ENCODE peak calls at places on chromosomes 11 and 22, in ten cellular contexts. K is NCI-H510A; G is AG09319; Q is GM23338; V is mucosa of descending colon; U is NCI-H187; B is nephron progenitor cell; I is stimulated activated CD4-positive, alpha-beta T cell treated with anti-CD3 and anti-CD28 coated beads, TNF-alpha, amount 100 ng/mL, for 1 hour; T is B cell; M is endothelial cell. Z is an unnamed sample.

GRCh38 chr11:107999759-108000455 is 8.8 kb upstream of the CUL5 start:
- DNase-seq in K (peak), V (peak), B (peak), M (peak), T (peak), I (no peak), U (no peak), G (no peak), Q (peak), Z (peak)

GRCh38 chr11:78313181-78313788 is 104.3 kb downstream of the GAB2 start:
- DNase-seq in I (no peak), K (no peak), G (peak), Q (no peak), B (no peak), M (no peak), U (no peak), T (no peak), V (peak), Z (no peak)

GRCh38 chr22:31253949-31254348 is 38.3 kb downstream of the PIK3IP1 start:
- DNase-seq in M (peak), B (no peak), Q (peak), V (peak), T (no peak), I (no peak), G (no peak), U (no peak), K (peak), Z (no peak)

GRCh38 chr22:36373258-36373579 is 14.5 kb downstream of the MYH9 start:
- DNase-seq in M (no peak), V (no peak), Q (peak), I (no peak), G (no peak), B (no peak), K (peak), T (no peak), U (no peak), Z (peak)

GRCh38 chr11:44498524-44498923 is 66.9 kb upstream of the CD82 start:
- DNase-seq in B (no peak), U (no peak), T (no peak), V (no peak), I (no peak), M (no peak), G (no peak), Q (no peak), K (no peak), Z (peak)

GRCh38 chr11:132586801-132587200 is 945.5 kb downstream of the OPCML start:
- DNase-seq in Q (no peak), I (no peak), U (no peak), M (no peak), G (no peak), K (no peak), B (no peak), T (no peak), V (no peak), Z (no peak)

GRCh38 chr11:61963282-61964057 is 4.0 kb downstream of the FTH1 start:
- DNase-seq in U (no peak), T (peak), V (peak), M (no peak), G (peak), K (no peak), I (no peak), B (no peak), Q (no peak), Z (no peak)

GRCh38 chr11:73249304-73249703 is 22.8 kb upstream of the P2RY6 start:
- DNase-seq in K (no peak), I (no peak), Q (no peak), U (no peak), T (no peak), G (no peak), B (no peak), M (no peak), V (no peak), Z (no peak)

GRCh38 chr11:59173080-59173963 is 1.4 kb downstream of the DTX4 start:
- DNase-seq in Q (peak), B (peak), T (no peak), G (no peak), I (no peak), K (no peak), U (no peak), V (peak), M (peak), Z (peak)

GRCh38 chr22:20802452-20802851 is 28.5 kb downstream of the SERPIND1 start:
- DNase-seq in I (no peak), V (no peak), U (no peak), M (no peak), B (no peak), G (no peak), T (no peak), Q (no peak), K (no peak), Z (no peak)

GRCh38 chr22:44732017-44732561 is 20.3 kb upstream of the ARHGAP8 start:
- DNase-seq in U (no peak), I (no peak), M (no peak), G (no peak), K (no peak), T (no peak), Q (no peak), B (no peak), V (no peak), Z (no peak)

GRCh38 chr11:116772443-116773202 is at the start of gene BUD13:
- DNase-seq in K (peak), U (peak), T (peak), M (peak), I (peak), G (peak), V (peak), Q (peak), B (peak), Z (peak)

GRCh38 chr11:7600205-7600775 is 73.0 kb downstream of the CYB5R2 start:
- DNase-seq in G (peak), I (no peak), Q (no peak), K (no peak), T (no peak), U (no peak), B (no peak), M (peak), V (no peak), Z (no peak)

GRCh38 chr11:26778000-26778757 is 56.3 kb upstream of the SLC5A12 start:
- DNase-seq in M (no peak), I (no peak), K (no peak), B (no peak), V (no peak), U (no peak), Q (no peak), G (no peak), T (no peak), Z (no peak)

GRCh38 chr11:110355011-110355744 is 58.8 kb upstream of the RDX start:
- DNase-seq in U (no peak), Q (peak), I (no peak), K (no peak), T (no peak), G (no peak), V (no peak), B (peak), M (no peak), Z (peak)

GRCh38 chr11:104487035-104487775 is 323.3 kb upstream of the PDGFD start:
- DNase-seq in K (no peak), B (no peak), U (no peak), I (no peak), V (no peak), T (no peak), G (no peak), Q (no peak), M (no peak), Z (no peak)

GRCh38 chr11:113474362-113475159 is 637 bp downstream of the DRD2 start:
- DNase-seq in G (peak), T (peak), B (peak), V (peak), U (no peak), I (peak), K (no peak), M (peak), Q (peak), Z (peak)

GRCh38 chr11:28049338-28050216 is 58.4 kb downstream of the KIF18A start:
- DNase-seq in B (no peak), V (no peak), K (no peak), I (no peak), M (no peak), U (no peak), T (no peak), Q (no peak), G (no peak), Z (peak)

GRCh38 chr11:89477175-89477574 is 14.0 kb downstream of the NOX4 start:
- DNase-seq in U (no peak), T (no peak), B (no peak), G (no peak), V (peak), K (peak), M (no peak), I (no peak), Q (peak), Z (peak)

GRCh38 chr11:40183073-40184064 is 1276.1 kb downstream of the LRRC4C start:
- DNase-seq in I (no peak), M (no peak), V (no peak), G (no peak), T (no peak), B (no peak), K (no peak), U (no peak), Q (no peak), Z (peak)

GRCh38 chr11:36361901-36362391 is 65.9 kb downstream of the PRR5L start:
- DNase-seq in V (no peak), I (no peak), G (no peak), B (peak), K (no peak), T (no peak), M (peak), U (no peak), Q (peak), Z (peak)

GRCh38 chr11:118511576-118511975 is 15.7 kb upstream of the TTC36 start:
- DNase-seq in K (no peak), V (no peak), T (no peak), I (no peak), B (no peak), G (no peak), U (no peak), Q (peak), M (no peak), Z (no peak)

GRCh38 chr11:64339754-64340408 is at the start of gene CCDC88B:
- DNase-seq in I (peak), U (no peak), G (no peak), T (peak), V (peak), B (no peak), K (no peak), Q (no peak), M (no peak), Z (no peak)

GRCh38 chr11:111557425-111558111 is 17.0 kb downstream of the LAYN start:
- DNase-seq in B (no peak), U (no peak), Q (no peak), K (no peak), I (no peak), V (no peak), T (no peak), M (no peak), G (peak), Z (no peak)

GRCh38 chr11:130452941-130453340 is 4.5 kb downstream of the ADAMTS15 start:
- DNase-seq in G (no peak), B (no peak), M (peak), K (no peak), U (no peak), Q (peak), V (peak), T (no peak), I (no peak), Z (no peak)

GRCh38 chr11:72969894-72970335 is 155.7 kb downstream of the ATG16L2 start:
- DNase-seq in I (no peak), B (no peak), G (peak), Q (no peak), V (no peak), K (no peak), M (no peak), T (no peak), U (no peak), Z (no peak)

GRCh38 chr22:41991111-41991510 is 7.5 kb upstream of the WBP2NL start:
- DNase-seq in M (no peak), B (no peak), K (no peak), T (no peak), G (no peak), I (no peak), U (no peak), Q (no peak), V (no peak), Z (no peak)

GRCh38 chr11:86069408-86070086 is 663 bp upstream of the PICALM start:
- DNase-seq in T (no peak), B (no peak), V (peak), Q (peak), K (no peak), G (peak), I (no peak), M (peak), U (no peak), Z (peak)

GRCh38 chr11:102010776-102011500 is 36.3 kb upstream of the CFAP300 start:
- DNase-seq in B (peak), T (no peak), I (no peak), Q (peak), M (peak), U (peak), G (peak), V (peak), K (no peak), Z (peak)

GRCh38 chr11:23226331-23226909 is 366.1 kb upstream of the CCDC179 start:
- DNase-seq in M (no peak), Q (no peak), B (no peak), V (no peak), K (no peak), G (no peak), U (no peak), T (no peak), I (no peak), Z (no peak)

GRCh38 chr11:33574366-33574765 is 126.3 kb downstream of the C11orf91 start:
- DNase-seq in K (no peak), B (no peak), I (no peak), M (no peak), U (no peak), Q (no peak), V (no peak), G (no peak), T (no peak), Z (no peak)

GRCh38 chr11:10878408-10879214 is 20.8 kb upstream of the ZBED5 start:
- DNase-seq in M (no peak), T (peak), G (no peak), Q (peak), I (no peak), U (peak), B (no peak), K (no peak), V (peak), Z (peak)

GRCh38 chr11:12159351-12160099 is 49.1 kb downstream of the MICAL2 start:
- DNase-seq in K (no peak), G (no peak), Q (no peak), T (no peak), I (no peak), B (no peak), U (no peak), V (no peak), M (no peak), Z (peak)

GRCh38 chr11:86606849-86607481 is 65.5 kb downstream of the ME3 start:
- DNase-seq in G (no peak), K (no peak), U (no peak), Q (no peak), M (no peak), I (no peak), B (no peak), V (no peak), T (no peak), Z (no peak)

GRCh38 chr22:45731041-45731797 is 59.6 kb downstream of the ATXN10 start:
- DNase-seq in Q (peak), T (no peak), B (no peak), K (no peak), M (no peak), I (no peak), U (no peak), V (peak), G (no peak), Z (peak)

GRCh38 chr11:95301497-95301896 is 70.5 kb upstream of the SESN3 start:
- DNase-seq in Q (no peak), M (no peak), G (no peak), U (no peak), I (no peak), K (no peak), V (no peak), T (no peak), B (no peak), Z (no peak)

GRCh38 chr22:49678137-49678841 is 149.4 kb downstream of the BRD1 start:
- DNase-seq in G (no peak), B (no peak), T (no peak), Q (no peak), V (no peak), K (no peak), I (no peak), U (no peak), M (no peak), Z (no peak)

GRCh38 chr11:91263698-91264097 is 960.9 kb upstream of the FAT3 start:
- DNase-seq in I (no peak), Q (no peak), V (no peak), B (no peak), U (no peak), K (no peak), T (no peak), G (no peak), M (no peak), Z (peak)

GRCh38 chr11:44258190-44258489 is 51.8 kb downstream of the ALX4 start:
- DNase-seq in G (no peak), K (no peak), M (no peak), Q (no peak), B (no peak), T (no peak), U (no peak), I (no peak), V (no peak), Z (no peak)